ENCODE peak calls at places on chromosomes 1 and 21, in five cellular contexts. G is HCT116, K is K562, P is HepG2, N is H1. U is an unnamed sample.

GRCh38 chr1:4150262-4150661 is 250.2 kb upstream of the C1orf174 start:
- DNase-seq in G (no peak), K (no peak), P (peak), N (no peak), U (no peak)

GRCh38 chr1:110340207-110340468 is 961 bp downstream of the RBM15 start:
- DNase-seq in G (no peak), K (no peak), P (no peak), N (no peak), U (no peak)

GRCh38 chr1:58769809-58770345 is 14.0 kb downstream of the JUN start:
- DNase-seq in G (no peak), K (no peak), P (no peak), N (no peak), U (no peak)

GRCh38 chr21:45404726-45405270 is at the start of gene COL18A1:
- DNase-seq in G (no peak), K (peak), P (no peak), N (no peak), U (peak)

GRCh38 chr21:45209046-45209445 is 78.6 kb downstream of the POFUT2 start:
- DNase-seq in G (no peak), K (no peak), P (no peak), N (no peak), U (no peak)

GRCh38 chr1:231021540-231022031 is 18.5 kb downstream of the FAM89A start:
- DNase-seq in G (no peak), K (no peak), P (no peak), N (no peak), U (no peak)

GRCh38 chr1:235739124-235739523 is 89.5 kb upstream of the GNG4 start:
- DNase-seq in G (no peak), K (no peak), P (peak), N (no peak), U (peak)

GRCh38 chr1:63704443-63704842 is 69.4 kb upstream of the ROR1 start:
- DNase-seq in G (no peak), K (no peak), P (no peak), N (no peak), U (peak)

GRCh38 chr1:150995896-150996295 is 10.8 kb downstream of the MINDY1 start:
- DNase-seq in G (no peak), K (peak), P (no peak), N (no peak), U (no peak)

GRCh38 chr21:29434081-29434480 is 135.4 kb downstream of the BACH1 start:
- DNase-seq in G (no peak), K (no peak), P (no peak), N (no peak), U (peak)

GRCh38 chr1:75797273-75797588 is 549 bp downstream of the MSH4 start:
- DNase-seq in G (no peak), K (no peak), P (no peak), N (no peak), U (no peak)
- TF ChIP-seq JUND in G (peak), K (no peak), P (no peak), N (no peak), U (no peak)

GRCh38 chr1:165632152-165632469 is 1.1 kb downstream of the MGST3 start:
- DNase-seq in G (no peak), K (no peak), P (no peak), N (no peak), U (peak)

GRCh38 chr1:165632491-165632890 is 1.5 kb downstream of the MGST3 start:
- DNase-seq in G (no peak), K (no peak), P (no peak), N (no peak), U (no peak)

GRCh38 chr1:165630629-165631402 is at the start of gene MGST3:
- DNase-seq in G (peak), K (peak), P (peak), N (peak), U (peak)

GRCh38 chr1:165629848-165630628 is 996 bp upstream of the MGST3 start:
- DNase-seq in G (no peak), K (no peak), P (no peak), N (no peak), U (no peak)

DNA sequence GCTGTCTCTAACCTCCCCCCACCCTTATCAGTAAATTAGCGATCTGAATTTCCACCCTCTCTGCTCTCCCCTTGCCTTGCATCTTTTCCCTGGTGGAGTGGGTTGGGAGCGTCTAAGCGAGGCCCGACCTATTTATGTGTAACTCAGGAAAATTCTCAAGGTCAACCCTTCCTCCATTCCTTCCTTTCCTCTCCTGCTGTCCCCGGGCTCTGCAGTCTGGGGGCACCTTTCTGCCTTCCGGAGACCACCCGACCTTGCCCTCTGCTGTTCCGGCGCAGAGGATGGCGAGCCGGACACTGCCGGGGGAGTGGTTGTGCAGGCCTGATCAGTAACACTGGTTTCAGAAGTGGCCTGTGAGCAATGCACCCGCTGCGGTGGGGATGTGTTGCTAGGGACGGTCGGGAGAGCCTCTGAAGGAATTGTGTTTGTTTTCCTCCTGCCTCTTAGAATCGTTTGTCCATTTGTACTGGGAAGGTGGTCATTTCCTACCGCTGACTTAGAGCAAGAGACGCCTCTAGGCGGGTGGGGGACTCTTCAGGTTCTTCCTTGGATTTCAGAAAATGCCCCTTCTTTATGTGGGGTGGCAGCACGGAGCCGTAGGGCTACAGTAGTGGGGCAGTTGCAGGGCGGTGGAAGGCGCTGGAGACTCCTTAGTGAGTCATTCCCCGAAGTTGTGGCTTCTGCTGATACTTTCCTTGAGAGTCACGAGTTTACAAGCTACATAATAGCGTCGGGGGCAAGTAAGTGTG is 543 bp downstream of the MGST3 start:
- DNase-seq in G (peak), K (peak), P (no peak), N (no peak), U (peak)
- TF ChIP-seq JUND in G (peak), K (peak), P (no peak), N (no peak), U (no peak)

DNA sequence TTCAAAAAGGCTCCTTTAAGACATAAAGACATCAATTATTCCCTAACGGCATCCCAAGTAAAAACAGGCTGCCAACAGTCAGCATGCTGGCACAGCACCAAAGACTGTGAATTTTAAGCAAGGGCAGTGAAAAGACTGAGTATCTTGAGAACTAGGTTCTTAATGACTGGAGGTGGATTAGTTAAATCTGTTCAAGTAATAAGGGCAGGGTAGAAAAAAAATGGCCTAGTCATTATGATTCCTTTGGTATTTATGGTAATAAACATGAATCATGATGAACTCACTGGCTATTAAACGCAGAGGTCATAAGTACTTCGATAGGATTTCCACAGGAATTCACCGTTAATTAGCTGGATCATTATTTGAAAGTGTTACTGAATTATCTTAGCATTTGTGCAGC is 75.1 kb downstream of the KIFAP3 start:
- DNase-seq in G (peak), K (no peak), P (no peak), N (no peak), U (no peak)
- TF ChIP-seq JUND in G (peak), K (no peak), P (no peak), N (no peak), U (no peak)

GRCh38 chr1:22847249-22847648 is 125.4 kb downstream of the LACTBL1 start:
- DNase-seq in G (no peak), K (no peak), P (no peak), N (no peak), U (no peak)

GRCh38 chr1:22849770-22850169 is 122.9 kb downstream of the LACTBL1 start:
- DNase-seq in G (no peak), K (no peak), P (no peak), N (no peak), U (no peak)

GRCh38 chr1:22850281-22850680 is 122.4 kb downstream of the LACTBL1 start:
- DNase-seq in G (no peak), K (no peak), P (no peak), N (no peak), U (no peak)

GRCh38 chr1:22847709-22848108 is 125.0 kb downstream of the LACTBL1 start:
- DNase-seq in G (no peak), K (no peak), P (no peak), N (no peak), U (no peak)

DNA sequence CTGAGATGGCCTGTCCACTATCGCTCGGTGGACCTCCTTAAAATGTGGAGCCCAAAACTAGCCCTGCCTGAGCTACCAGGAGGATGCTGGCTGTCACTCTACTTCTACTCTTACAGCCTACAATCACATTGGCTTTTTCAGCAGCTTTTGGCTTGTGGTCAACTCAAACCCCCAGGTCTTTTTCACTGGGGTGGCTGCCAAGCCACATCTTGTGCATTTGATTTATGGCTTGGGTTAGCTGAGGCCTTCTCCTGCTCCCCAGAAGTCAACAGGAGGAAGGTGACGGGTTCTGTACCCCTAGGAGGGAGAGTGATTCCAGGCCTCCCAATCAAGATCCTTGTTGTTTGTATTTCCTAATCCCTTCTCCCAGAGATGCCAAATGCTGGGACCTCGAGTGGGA is 124.3 kb downstream of the LACTBL1 start:
- DNase-seq in G (no peak), K (no peak), P (no peak), N (no peak), U (no peak)
- TF ChIP-seq JUND in G (no peak), K (no peak), P (no peak), N (no peak), U (no peak)

GRCh38 chr1:33393524-33393923 is 37.4 kb downstream of the PHC2 start:
- DNase-seq in G (no peak), K (no peak), P (no peak), N (no peak), U (no peak)

GRCh38 chr1:33394716-33395115 is 36.2 kb downstream of the PHC2 start:
- DNase-seq in G (no peak), K (no peak), P (no peak), N (no peak), U (no peak)

GRCh38 chr1:33391669-33392068 is 39.2 kb downstream of the PHC2 start:
- DNase-seq in G (no peak), K (no peak), P (no peak), N (no peak), U (no peak)

GRCh38 chr1:33393991-33394390 is 36.9 kb downstream of the PHC2 start:
- DNase-seq in G (no peak), K (no peak), P (no peak), N (no peak), U (no peak)

DNA sequence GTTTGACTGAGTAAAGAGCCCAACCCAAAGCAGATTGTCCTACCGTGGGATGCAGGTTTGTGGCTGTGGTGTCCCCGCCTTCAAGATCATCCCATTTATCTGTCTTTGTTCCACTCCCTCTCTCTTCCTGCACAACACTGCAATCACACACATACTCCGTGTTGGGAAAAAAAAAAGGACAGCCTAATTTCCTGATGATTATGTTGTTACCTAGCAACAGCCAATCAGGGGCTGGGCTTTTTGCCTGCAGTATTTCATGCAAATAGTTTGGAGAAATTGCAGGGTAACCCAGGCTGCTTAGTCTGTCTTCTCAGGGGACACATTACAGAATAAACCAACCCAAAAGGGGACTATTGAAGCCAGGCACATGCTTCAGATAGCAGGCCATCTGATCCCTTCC is 38.3 kb downstream of the PHC2 start:
- DNase-seq in G (no peak), K (no peak), P (no peak), N (no peak), U (no peak)
- TF ChIP-seq JUND in G (no peak), K (no peak), P (no peak), N (no peak), U (no peak)

DNA sequence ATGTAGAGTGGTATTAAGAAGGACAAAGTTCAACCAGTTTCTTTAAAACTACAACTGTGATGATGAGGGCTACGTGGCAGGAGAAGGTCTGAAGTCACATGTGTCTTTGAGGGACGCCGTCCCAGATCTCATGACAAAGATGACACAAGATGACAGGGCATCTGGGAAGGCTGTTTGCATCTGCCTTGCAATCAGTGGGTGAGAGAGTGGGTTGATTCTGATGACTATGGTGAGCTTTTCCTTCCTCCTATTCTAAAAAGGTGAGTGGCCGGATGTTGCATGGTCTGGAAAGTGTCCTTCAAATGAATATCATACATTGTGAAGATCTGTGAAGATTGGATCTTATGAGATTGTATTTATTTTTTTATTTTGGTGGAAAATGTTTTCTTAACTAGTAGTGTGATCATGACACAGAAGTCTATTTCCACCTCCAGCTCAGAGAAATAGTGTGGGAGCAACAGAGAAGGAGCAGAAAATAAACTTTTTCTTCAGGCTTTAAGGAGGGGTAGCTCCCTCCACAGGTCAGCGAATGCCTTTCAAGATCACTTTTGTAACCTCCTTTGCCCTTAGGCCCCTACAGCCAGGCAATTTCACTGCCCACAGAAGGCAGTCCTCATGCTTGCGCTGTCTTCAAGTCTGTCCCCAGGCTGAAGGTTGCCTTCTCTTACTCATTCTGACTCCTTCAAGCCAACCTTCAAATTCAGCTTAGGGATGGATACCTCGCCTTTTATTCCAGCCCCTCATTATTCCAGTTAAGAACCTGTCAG is 75.9 kb upstream of the ATF3 start:
- DNase-seq in G (no peak), K (no peak), P (no peak), N (no peak), U (no peak)
- TF ChIP-seq JUND in G (no peak), K (peak), P (no peak), N (no peak), U (no peak)